ENCODE peak calls at places on chromosomes 5 and 9, in seven cellular contexts. One of them, this sample, is unnamed.

GRCh38 chr9:78023003-78023741 is 8.4 kb downstream of the GNAQ start:
- DNase-seq in gastrocnemius medialis: no peak
- DNase-seq in lower leg skin: no peak
- DNase-seq in OCI-LY7: no peak
- DNase-seq in fibroblast of pulmonary artery: peak
- DNase-seq in psoas muscle: no peak
- DNase-seq in mammary epithelial cell: no peak
- DNase-seq in this sample: peak

GRCh38 chr9:93116049-93116961 is 17.7 kb downstream of the NINJ1 start:
- DNase-seq in gastrocnemius medialis: peak
- DNase-seq in lower leg skin: peak
- DNase-seq in OCI-LY7: no peak
- DNase-seq in fibroblast of pulmonary artery: peak
- DNase-seq in psoas muscle: peak
- DNase-seq in mammary epithelial cell: no peak
- DNase-seq in this sample: peak

GRCh38 chr5:5014836-5015235 is 125.3 kb upstream of the ADAMTS16 start:
- DNase-seq in gastrocnemius medialis: no peak
- DNase-seq in lower leg skin: no peak
- DNase-seq in OCI-LY7: no peak
- DNase-seq in fibroblast of pulmonary artery: no peak
- DNase-seq in psoas muscle: peak
- DNase-seq in mammary epithelial cell: peak
- DNase-seq in this sample: no peak

GRCh38 chr5:96254980-96255681 is 177.9 kb downstream of the PCSK1 start:
- DNase-seq in gastrocnemius medialis: no peak
- DNase-seq in lower leg skin: peak
- DNase-seq in OCI-LY7: no peak
- DNase-seq in fibroblast of pulmonary artery: peak
- DNase-seq in psoas muscle: no peak
- DNase-seq in mammary epithelial cell: peak
- DNase-seq in this sample: peak

GRCh38 chr9:22170990-22171663 is 162.0 kb upstream of the CDKN2B start:
- DNase-seq in gastrocnemius medialis: no peak
- DNase-seq in lower leg skin: no peak
- DNase-seq in OCI-LY7: peak
- DNase-seq in fibroblast of pulmonary artery: no peak
- DNase-seq in psoas muscle: no peak
- DNase-seq in mammary epithelial cell: no peak
- DNase-seq in this sample: peak

GRCh38 chr9:34546102-34546833 is 23.5 kb upstream of the ENHO start:
- DNase-seq in gastrocnemius medialis: no peak
- DNase-seq in lower leg skin: no peak
- DNase-seq in OCI-LY7: no peak
- DNase-seq in fibroblast of pulmonary artery: no peak
- DNase-seq in psoas muscle: no peak
- DNase-seq in mammary epithelial cell: no peak
- DNase-seq in this sample: no peak

GRCh38 chr5:93394301-93394700 is 186.7 kb downstream of the NR2F1-AS1 start:
- DNase-seq in gastrocnemius medialis: no peak
- DNase-seq in lower leg skin: no peak
- DNase-seq in OCI-LY7: no peak
- DNase-seq in fibroblast of pulmonary artery: no peak
- DNase-seq in psoas muscle: no peak
- DNase-seq in mammary epithelial cell: no peak
- DNase-seq in this sample: no peak

GRCh38 chr5:129094924-129095797 is 612 bp downstream of the ISOC1 start:
- DNase-seq in gastrocnemius medialis: peak
- DNase-seq in lower leg skin: peak
- DNase-seq in OCI-LY7: peak
- DNase-seq in fibroblast of pulmonary artery: peak
- DNase-seq in psoas muscle: peak
- DNase-seq in mammary epithelial cell: peak
- DNase-seq in this sample: peak

GRCh38 chr5:180201051-180201987 is 7.7 kb downstream of the RASGEF1C start:
- DNase-seq in gastrocnemius medialis: no peak
- DNase-seq in lower leg skin: no peak
- DNase-seq in OCI-LY7: peak
- DNase-seq in fibroblast of pulmonary artery: peak
- DNase-seq in psoas muscle: no peak
- DNase-seq in mammary epithelial cell: no peak
- DNase-seq in this sample: peak

GRCh38 chr5:1424716-1425115 is 20.5 kb downstream of the SLC6A3 start:
- DNase-seq in gastrocnemius medialis: no peak
- DNase-seq in lower leg skin: no peak
- DNase-seq in OCI-LY7: no peak
- DNase-seq in fibroblast of pulmonary artery: no peak
- DNase-seq in psoas muscle: no peak
- DNase-seq in mammary epithelial cell: no peak
- DNase-seq in this sample: no peak

GRCh38 chr5:84642795-84643194 is 258.1 kb upstream of the EDIL3 start:
- DNase-seq in gastrocnemius medialis: no peak
- DNase-seq in lower leg skin: no peak
- DNase-seq in OCI-LY7: no peak
- DNase-seq in fibroblast of pulmonary artery: peak
- DNase-seq in psoas muscle: no peak
- DNase-seq in mammary epithelial cell: peak
- DNase-seq in this sample: peak

GRCh38 chr9:19948021-19948420 is 159.2 kb upstream of the SLC24A2 start:
- DNase-seq in gastrocnemius medialis: no peak
- DNase-seq in lower leg skin: no peak
- DNase-seq in OCI-LY7: no peak
- DNase-seq in fibroblast of pulmonary artery: peak
- DNase-seq in psoas muscle: no peak
- DNase-seq in mammary epithelial cell: no peak
- DNase-seq in this sample: no peak

GRCh38 chr5:7842531-7842930 is 8.4 kb downstream of the CFAP90 start:
- DNase-seq in gastrocnemius medialis: no peak
- DNase-seq in lower leg skin: no peak
- DNase-seq in OCI-LY7: no peak
- DNase-seq in fibroblast of pulmonary artery: no peak
- DNase-seq in psoas muscle: no peak
- DNase-seq in mammary epithelial cell: no peak
- DNase-seq in this sample: no peak

GRCh38 chr5:146643805-146644204 is 127.8 kb upstream of the GPR151 start:
- DNase-seq in gastrocnemius medialis: no peak
- DNase-seq in lower leg skin: no peak
- DNase-seq in OCI-LY7: no peak
- DNase-seq in fibroblast of pulmonary artery: no peak
- DNase-seq in psoas muscle: no peak
- DNase-seq in mammary epithelial cell: no peak
- DNase-seq in this sample: no peak

GRCh38 chr5:14250094-14250777 is 107.1 kb downstream of the TRIO start:
- DNase-seq in gastrocnemius medialis: peak
- DNase-seq in lower leg skin: peak
- DNase-seq in OCI-LY7: no peak
- DNase-seq in fibroblast of pulmonary artery: peak
- DNase-seq in psoas muscle: peak
- DNase-seq in mammary epithelial cell: peak
- DNase-seq in this sample: peak

GRCh38 chr9:94560237-94560636 is 5.4 kb downstream of the PCAT7 start:
- DNase-seq in gastrocnemius medialis: no peak
- DNase-seq in lower leg skin: no peak
- DNase-seq in OCI-LY7: no peak
- DNase-seq in fibroblast of pulmonary artery: no peak
- DNase-seq in psoas muscle: no peak
- DNase-seq in mammary epithelial cell: peak
- DNase-seq in this sample: no peak

GRCh38 chr5:80337379-80337778 is 17.6 kb downstream of the SPZ1 start:
- DNase-seq in gastrocnemius medialis: no peak
- DNase-seq in lower leg skin: no peak
- DNase-seq in OCI-LY7: no peak
- DNase-seq in fibroblast of pulmonary artery: no peak
- DNase-seq in psoas muscle: no peak
- DNase-seq in mammary epithelial cell: no peak
- DNase-seq in this sample: no peak

GRCh38 chr5:144944936-144945335 is 774.3 kb downstream of the KCTD16 start:
- DNase-seq in gastrocnemius medialis: no peak
- DNase-seq in lower leg skin: no peak
- DNase-seq in OCI-LY7: no peak
- DNase-seq in fibroblast of pulmonary artery: no peak
- DNase-seq in psoas muscle: no peak
- DNase-seq in mammary epithelial cell: no peak
- DNase-seq in this sample: no peak

GRCh38 chr5:14040542-14040941 is 96.1 kb upstream of the DNAH5 start:
- DNase-seq in gastrocnemius medialis: no peak
- DNase-seq in lower leg skin: no peak
- DNase-seq in OCI-LY7: no peak
- DNase-seq in fibroblast of pulmonary artery: no peak
- DNase-seq in psoas muscle: no peak
- DNase-seq in mammary epithelial cell: no peak
- DNase-seq in this sample: no peak

GRCh38 chr5:83467315-83468044 is 4.1 kb upstream of the VCAN start:
- DNase-seq in gastrocnemius medialis: no peak
- DNase-seq in lower leg skin: no peak
- DNase-seq in OCI-LY7: no peak
- DNase-seq in fibroblast of pulmonary artery: peak
- DNase-seq in psoas muscle: peak
- DNase-seq in mammary epithelial cell: no peak
- DNase-seq in this sample: peak

GRCh38 chr5:171852255-171852681 is 66.7 kb downstream of the SMIM23 start:
- DNase-seq in gastrocnemius medialis: no peak
- DNase-seq in lower leg skin: no peak
- DNase-seq in OCI-LY7: no peak
- DNase-seq in fibroblast of pulmonary artery: no peak
- DNase-seq in psoas muscle: no peak
- DNase-seq in mammary epithelial cell: no peak
- DNase-seq in this sample: no peak

GRCh38 chr9:136280535-136281315 is 23.2 kb downstream of the CCDC187 start:
- DNase-seq in gastrocnemius medialis: no peak
- DNase-seq in lower leg skin: no peak
- DNase-seq in OCI-LY7: no peak
- DNase-seq in fibroblast of pulmonary artery: no peak
- DNase-seq in psoas muscle: no peak
- DNase-seq in mammary epithelial cell: no peak
- DNase-seq in this sample: no peak
- H3K4me3 ChIP-seq in gastrocnemius medialis: no peak
- H3K4me3 ChIP-seq in lower leg skin: no peak
- H3K4me3 ChIP-seq in OCI-LY7: no peak
- H3K4me3 ChIP-seq in fibroblast of pulmonary artery: no peak
- H3K4me3 ChIP-seq in psoas muscle: no peak
- H3K4me3 ChIP-seq in mammary epithelial cell: no peak
- H3K4me3 ChIP-seq in this sample: no peak

GRCh38 chr5:38292228-38292627 is 33.9 kb downstream of the EGFLAM start:
- DNase-seq in gastrocnemius medialis: no peak
- DNase-seq in lower leg skin: no peak
- DNase-seq in OCI-LY7: no peak
- DNase-seq in fibroblast of pulmonary artery: no peak
- DNase-seq in psoas muscle: no peak
- DNase-seq in mammary epithelial cell: no peak
- DNase-seq in this sample: no peak
- TF ChIP-seq CTCF in gastrocnemius medialis: no peak
- TF ChIP-seq CTCF in lower leg skin: no peak
- TF ChIP-seq CTCF in OCI-LY7: no peak
- TF ChIP-seq CTCF in fibroblast of pulmonary artery: no peak
- TF ChIP-seq CTCF in psoas muscle: no peak
- TF ChIP-seq CTCF in mammary epithelial cell: no peak
- TF ChIP-seq CTCF in this sample: no peak

DNA sequence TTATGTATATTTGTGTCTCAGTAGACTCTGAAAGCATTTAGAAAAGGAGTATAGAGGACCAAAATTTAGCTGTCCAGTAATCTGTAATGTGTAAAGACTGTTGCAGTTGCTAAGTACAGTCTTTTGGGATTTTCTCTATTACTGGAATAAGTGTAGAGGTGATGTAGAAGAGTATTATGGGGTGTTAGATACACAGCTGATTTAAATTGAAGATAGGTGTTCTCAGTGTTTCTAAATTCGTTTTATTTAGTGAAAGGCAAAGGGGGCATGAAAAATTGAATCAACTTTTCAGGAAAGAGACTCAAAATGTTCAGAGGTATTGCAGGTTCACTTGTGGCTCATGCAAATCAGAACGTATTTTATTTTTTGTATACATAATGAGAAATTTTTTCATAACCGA is 13.6 kb downstream of the SMAD5 start:
- DNase-seq in gastrocnemius medialis: no peak
- DNase-seq in lower leg skin: no peak
- DNase-seq in OCI-LY7: no peak
- DNase-seq in fibroblast of pulmonary artery: no peak
- DNase-seq in psoas muscle: no peak
- DNase-seq in mammary epithelial cell: no peak
- DNase-seq in this sample: no peak
- H3K4me3 ChIP-seq in gastrocnemius medialis: no peak
- H3K4me3 ChIP-seq in lower leg skin: no peak
- H3K4me3 ChIP-seq in OCI-LY7: no peak
- H3K4me3 ChIP-seq in fibroblast of pulmonary artery: no peak
- H3K4me3 ChIP-seq in psoas muscle: no peak
- H3K4me3 ChIP-seq in mammary epithelial cell: no peak
- H3K4me3 ChIP-seq in this sample: no peak

DNA sequence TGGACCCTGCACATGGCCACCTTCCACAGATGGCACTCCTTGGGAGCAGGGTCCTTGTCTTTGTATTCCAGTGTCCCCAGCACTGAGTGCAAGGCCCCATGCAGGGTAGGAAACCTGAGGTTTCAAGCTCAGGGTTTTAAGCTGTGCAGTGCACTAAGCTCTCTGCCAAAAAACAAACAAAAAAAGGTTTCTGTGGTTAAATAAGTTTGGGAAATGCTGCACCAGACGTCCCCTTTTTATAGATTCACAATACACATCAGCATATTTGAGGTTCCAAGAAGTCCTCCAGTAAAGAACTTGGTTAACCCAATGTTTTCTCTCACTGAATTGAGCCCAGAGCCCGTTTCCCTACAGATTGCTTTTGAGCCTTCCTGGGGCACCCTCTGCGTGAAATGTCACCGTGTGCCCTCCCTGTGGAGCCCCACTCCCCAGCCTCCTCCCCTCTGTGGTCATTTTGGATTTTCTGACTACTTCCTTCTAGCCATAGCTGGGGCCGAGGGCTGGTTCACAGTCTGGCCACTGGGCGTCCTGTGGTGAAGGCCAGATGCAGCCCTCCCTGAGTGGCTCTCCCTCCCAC is 17.1 kb downstream of the DELE1 start:
- DNase-seq in gastrocnemius medialis: no peak
- DNase-seq in lower leg skin: no peak
- DNase-seq in OCI-LY7: no peak
- DNase-seq in fibroblast of pulmonary artery: no peak
- DNase-seq in psoas muscle: no peak
- DNase-seq in mammary epithelial cell: no peak
- DNase-seq in this sample: peak
- TF ChIP-seq CTCF in gastrocnemius medialis: no peak
- TF ChIP-seq CTCF in lower leg skin: no peak
- TF ChIP-seq CTCF in OCI-LY7: no peak
- TF ChIP-seq CTCF in fibroblast of pulmonary artery: peak
- TF ChIP-seq CTCF in psoas muscle: no peak
- TF ChIP-seq CTCF in mammary epithelial cell: no peak
- TF ChIP-seq CTCF in this sample: peak

DNA sequence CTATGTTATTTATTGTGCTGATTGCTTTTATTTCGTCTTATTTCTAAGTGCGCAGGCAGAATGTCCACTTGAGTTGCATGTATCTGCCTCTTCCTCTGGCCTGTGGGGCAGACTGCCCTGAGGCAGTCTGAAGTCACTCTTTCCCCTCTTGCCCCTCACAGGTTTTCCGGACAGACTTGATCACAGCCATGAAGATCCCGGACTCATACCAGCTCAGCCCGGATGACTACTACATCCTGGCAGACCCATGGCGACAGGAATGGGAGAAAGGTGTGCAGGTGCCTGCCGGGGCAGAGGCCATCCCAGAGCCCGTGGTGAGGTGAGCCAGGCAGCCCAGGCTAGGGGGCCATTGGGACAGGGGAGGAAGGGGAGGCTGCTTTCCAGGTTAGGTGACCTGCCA is 26.4 kb downstream of the JADE2 start:
- DNase-seq in gastrocnemius medialis: no peak
- DNase-seq in lower leg skin: no peak
- DNase-seq in OCI-LY7: no peak
- DNase-seq in fibroblast of pulmonary artery: no peak
- DNase-seq in psoas muscle: no peak
- DNase-seq in mammary epithelial cell: no peak
- DNase-seq in this sample: no peak
- H3K4me3 ChIP-seq in gastrocnemius medialis: no peak
- H3K4me3 ChIP-seq in lower leg skin: no peak
- H3K4me3 ChIP-seq in OCI-LY7: no peak
- H3K4me3 ChIP-seq in fibroblast of pulmonary artery: no peak
- H3K4me3 ChIP-seq in psoas muscle: no peak
- H3K4me3 ChIP-seq in mammary epithelial cell: no peak
- H3K4me3 ChIP-seq in this sample: no peak

This sample was measured in choroid plexus epithelial cell.